ENCODE peak calls at places on chromosome 22, in seven cellular contexts. F is testis; W is stimulated activated CD8-positive, alpha-beta memory T cell treated with anti-CD3 and anti-CD28 coated beads, Interleukin-7, amount 100 ng/mL, for 1 hour; V is H1; L is brain microvascular endothelial cell; U is NCI-H460; Q is T-helper 17 cell. G is an unnamed sample.
A peak's percentile ranks its signal among the peaks of the same experiment; 100 is the strongest.

GRCh38 chr22:30606455-30607299 is at the start of gene TCN2:
- DNase-seq in U (peak; percentile 22), F (peak; percentile 87), V (peak; percentile 91), Q (no peak), W (no peak), L (peak; percentile 68), G (peak; percentile 87)

GRCh38 chr22:37663521-37664140 is 5.1 kb downstream of the PDXP start:
- DNase-seq in F (no peak), U (no peak), L (peak; percentile 40), Q (no peak), W (no peak), V (no peak), G (no peak)

GRCh38 chr22:37564111-37564711 is 3.9 kb downstream of the CDC42EP1 start:
- DNase-seq in V (no peak), U (no peak), W (no peak), F (no peak), L (no peak), Q (no peak), G (peak; percentile 56)

GRCh38 chr22:43218786-43219185 is 31.9 kb upstream of the TTLL12 start:
- DNase-seq in U (no peak), L (no peak), V (no peak), Q (no peak), W (no peak), F (no peak), G (no peak)

GRCh38 chr22:44842417-44842816 is 90.0 kb downstream of the ARHGAP8 start:
- DNase-seq in F (no peak), L (no peak), V (no peak), W (no peak), Q (no peak), U (no peak), G (no peak)

GRCh38 chr22:30182365-30182764 is 64.2 kb downstream of the LIF start:
- DNase-seq in W (no peak), V (no peak), U (peak; percentile 75), F (no peak), Q (no peak), L (no peak), G (peak; percentile 7)

GRCh38 chr22:17548756-17549035 is 14.6 kb upstream of the SLC25A18 start:
- DNase-seq in L (no peak), V (no peak), F (no peak), Q (no peak), U (no peak), W (no peak), G (no peak)

GRCh38 chr22:29457730-29458129 is 19.3 kb downstream of the RFPL1 start:
- DNase-seq in L (peak; percentile 47), W (no peak), V (peak; percentile 70), Q (no peak), F (peak; percentile 56), U (peak; percentile 29), G (peak; percentile 61)

GRCh38 chr22:31678748-31679147 is 16.7 kb upstream of the PISD start:
- DNase-seq in L (no peak), F (no peak), U (no peak), W (no peak), V (no peak), Q (no peak), G (no peak)

GRCh38 chr22:23218867-23219251 is 38.5 kb downstream of the BCR start:
- DNase-seq in L (no peak), V (no peak), Q (no peak), W (no peak), F (no peak), U (no peak), G (peak; percentile 81)

GRCh38 chr22:44497218-44497903 is 672 bp downstream of the RTL6 start:
- DNase-seq in Q (no peak), L (no peak), W (no peak), U (peak; percentile 22), F (peak; percentile 37), V (peak; percentile 54), G (peak; percentile 41)

GRCh38 chr22:19943665-19944026 is 2.0 kb upstream of the TXNRD2 start:
- DNase-seq in U (no peak), L (peak; percentile 70), F (no peak), V (no peak), Q (no peak), W (no peak), G (peak; percentile 32)

G was measured in dermis blood vessel endothelial cell.